ENCODE peak calls at places on chromosomes 16 and 17, in eight cellular contexts. E is CD8-positive, alpha-beta T cell; J is OCI-LY7; U is IMR-90; T is coronary artery; V is PC-9; F is caudate nucleus; Q is hepatocyte. K is an unnamed sample.

GRCh38 chr17:33038740-33039139 is 47.1 kb downstream of the SPACA3 start:
- DNase-seq in V (no peak), J (peak), U (peak), T (no peak), E (no peak), F (peak), Q (peak), K (peak)

GRCh38 chr17:75832652-75833400 is 11.4 kb downstream of the UNC13D start:
- DNase-seq in T (no peak), J (peak), Q (no peak), V (no peak), E (peak), U (no peak), F (no peak), K (no peak)

GRCh38 chr17:44253021-44253420 is 14.9 kb downstream of the SLC4A1 start:
- DNase-seq in V (no peak), U (no peak), T (no peak), F (no peak), Q (no peak), E (no peak), J (no peak), K (no peak)

GRCh38 chr17:3635474-3636153 is 436 bp downstream of the SHPK start:
- DNase-seq in V (peak), Q (peak), U (no peak), J (no peak), F (no peak), T (no peak), E (no peak), K (peak)

GRCh38 chr16:87203060-87203656 is 114.0 kb downstream of the C16orf95 start:
- DNase-seq in E (no peak), F (no peak), U (peak), J (peak), Q (peak), T (no peak), V (peak), K (peak)

GRCh38 chr17:36942631-36943125 is 5.4 kb downstream of the LHX1 start:
- DNase-seq in E (peak), V (no peak), J (no peak), T (no peak), F (no peak), Q (peak), U (no peak), K (no peak)

GRCh38 chr16:8708546-8708945 is 34.1 kb downstream of the ABAT start:
- DNase-seq in F (no peak), Q (no peak), U (no peak), E (no peak), T (no peak), V (no peak), J (no peak), K (no peak)

GRCh38 chr16:58461056-58461455 is 38.9 kb upstream of the NDRG4 start:
- DNase-seq in V (no peak), E (no peak), J (no peak), F (no peak), T (no peak), Q (no peak), U (no peak), K (peak)

GRCh38 chr17:81991684-81992513 is 14.5 kb downstream of the ASPSCR1 start:
- DNase-seq in F (peak), T (no peak), Q (peak), E (no peak), U (peak), J (no peak), V (no peak), K (peak)

GRCh38 chr17:237406-237955 is 56.0 kb upstream of the DOC2B start:
- DNase-seq in E (no peak), Q (no peak), U (no peak), F (no peak), J (no peak), V (no peak), T (no peak), K (no peak)

GRCh38 chr17:77308768-77309726 is 168.3 kb downstream of the SEC14L1 start:
- DNase-seq in V (no peak), Q (peak), T (no peak), E (no peak), F (no peak), J (no peak), U (peak), K (no peak)

DNA sequence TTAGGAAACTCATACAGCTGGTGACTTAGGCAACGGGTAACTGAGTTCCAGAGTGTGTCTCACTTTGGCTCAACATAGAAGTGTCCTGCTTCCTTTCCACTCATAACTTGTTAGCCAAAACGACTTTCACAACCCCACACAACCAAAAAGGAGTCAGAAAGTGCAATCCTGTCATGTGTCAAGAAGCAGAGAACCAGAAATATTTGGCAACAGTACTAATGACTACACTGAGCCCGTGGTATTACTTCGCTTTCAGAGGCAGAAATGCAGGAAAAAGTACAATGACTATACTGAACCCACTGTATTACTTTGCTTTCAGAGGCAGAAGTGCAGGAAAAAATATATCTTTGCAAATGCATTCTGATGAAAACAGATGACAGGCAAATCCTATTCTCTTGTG is 484.6 kb downstream of the KIF2B start:
- DNase-seq in U (no peak), Q (no peak), V (no peak), J (no peak), F (no peak), E (no peak), T (no peak), K (no peak)
- H3K27ac ChIP-seq in U (no peak), Q (no peak), V (no peak), J (no peak), F (no peak), E (no peak), T (no peak), K (no peak)

DNA sequence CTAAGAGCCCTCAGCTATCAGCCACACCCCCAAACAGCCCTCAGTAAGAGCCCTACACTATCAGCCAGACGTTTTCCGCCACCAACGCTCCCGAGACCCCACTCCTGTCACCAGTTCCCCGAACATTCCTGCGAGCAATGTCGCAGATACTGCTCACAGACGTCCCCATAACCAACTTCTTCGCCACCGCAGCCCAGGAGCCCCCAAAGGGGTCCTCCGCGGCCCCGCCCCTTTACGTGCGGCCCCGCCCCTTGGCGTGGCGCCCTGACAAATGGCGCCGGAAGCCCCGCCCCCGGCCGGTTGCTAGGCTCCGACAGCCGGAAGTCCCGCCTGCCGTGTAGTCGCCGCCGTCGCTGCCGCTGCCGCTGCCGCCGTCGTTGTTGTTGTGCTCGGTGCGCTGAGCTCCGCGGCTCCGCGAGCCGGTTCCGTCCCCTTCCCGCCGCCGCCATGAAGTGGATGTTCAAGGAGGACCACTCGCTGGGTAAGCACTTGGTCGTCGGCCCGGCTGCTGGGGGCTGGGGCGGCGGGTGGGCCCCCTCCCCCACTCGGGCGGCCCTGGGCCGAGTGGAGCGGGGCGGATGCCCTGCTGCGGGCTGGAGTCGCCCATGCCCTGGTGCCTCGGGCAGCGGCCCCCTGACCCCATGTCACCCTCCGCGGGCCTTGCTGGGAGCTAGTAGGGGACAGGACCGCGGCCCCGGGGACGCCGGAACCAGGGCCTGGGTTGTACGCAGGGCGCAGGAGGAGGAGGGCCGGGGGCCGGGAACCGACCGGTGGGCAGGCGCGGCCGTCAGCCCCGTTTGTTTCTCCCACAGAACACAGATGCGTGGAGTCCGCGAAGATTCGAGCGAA is at the start of gene GABARAPL2:
- DNase-seq in E (peak), V (peak), T (peak), J (peak), U (peak), Q (peak), F (peak), K (peak)
- H3K27ac ChIP-seq in E (peak), V (no peak), T (peak), J (peak), U (peak), Q (peak), F (peak), K (peak)

GRCh38 chr17:39165844-39166349 is at the start of gene ARL5C:
- DNase-seq in J (no peak), U (no peak), T (no peak), V (no peak), F (no peak), E (no peak), Q (no peak), K (no peak)
- H3K27ac ChIP-seq in J (peak), U (no peak), T (peak), V (no peak), F (no peak), E (peak), Q (no peak), K (no peak)

DNA sequence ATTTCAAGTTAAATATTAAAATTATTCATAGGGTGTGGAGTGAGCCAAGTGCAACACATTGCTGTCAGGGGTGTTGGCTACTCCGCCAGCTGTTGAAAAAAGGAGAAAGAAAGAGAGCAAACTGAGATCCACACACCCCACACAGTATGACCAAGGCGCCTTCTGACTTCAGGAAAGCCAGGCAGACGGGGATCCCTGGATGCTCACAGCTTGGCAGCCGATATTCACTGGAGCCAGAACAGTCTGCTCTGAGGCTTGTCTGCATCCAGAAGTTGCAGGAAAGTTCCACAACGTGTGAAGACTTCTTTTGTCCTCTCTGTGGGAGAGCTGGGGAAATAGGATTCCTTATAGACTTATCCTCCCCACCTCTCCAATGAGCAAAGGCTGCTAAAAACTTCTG is 9.2 kb downstream of the CHD9NB start:
- DNase-seq in F (no peak), J (no peak), T (no peak), U (no peak), Q (peak), V (no peak), E (no peak), K (no peak)
- H3K27ac ChIP-seq in F (peak), J (no peak), T (peak), U (no peak), Q (peak), V (no peak), E (no peak), K (peak)

K was measured in RWPE1.